ENCODE peak calls at places on chromosome 20, in ten cellular contexts. H is H1; R is ovary; F is left lung; A is H9; C is OCI-LY7; E is GM23338; O is CD4-positive, alpha-beta memory T cell; U is heart left ventricle; B is CD8-positive, alpha-beta memory T cell. N is an unnamed sample.

GRCh38 chr20:48455606-48456360 is 372.0 kb downstream of the PREX1 start:
- DNase-seq in C (no peak), A (no peak), F (no peak), O (no peak), H (no peak), U (no peak), E (no peak), R (no peak), B (no peak), N (no peak)

GRCh38 chr20:58054744-58055373 is 173.6 kb downstream of the ANKRD60 start:
- DNase-seq in U (no peak), A (peak), B (no peak), C (no peak), E (peak), R (peak), H (no peak), F (no peak), O (no peak), N (no peak)

GRCh38 chr20:1062334-1063015 is 55.9 kb upstream of the PSMF1 start:
- DNase-seq in F (no peak), C (no peak), B (no peak), R (no peak), O (no peak), U (no peak), E (peak), A (no peak), H (no peak), N (no peak)

GRCh38 chr20:33645072-33645358 is 17.1 kb upstream of the C20orf144 start:
- DNase-seq in R (no peak), A (no peak), B (no peak), C (no peak), H (no peak), E (no peak), U (no peak), O (no peak), F (no peak), N (no peak)

GRCh38 chr20:52275243-52275817 is 83.8 kb upstream of the ZFP64 start:
- DNase-seq in O (no peak), F (no peak), B (no peak), C (no peak), A (no peak), H (no peak), R (no peak), E (no peak), U (no peak), N (no peak)

GRCh38 chr20:3966571-3966970 is 48.8 kb downstream of the RNF24 start:
- DNase-seq in H (no peak), B (no peak), U (no peak), O (no peak), F (no peak), C (no peak), A (no peak), R (no peak), E (no peak), N (no peak)

GRCh38 chr20:44850272-44850671 is 35.2 kb upstream of the YWHAB start:
- DNase-seq in B (no peak), A (no peak), O (no peak), U (no peak), H (no peak), E (no peak), F (no peak), R (no peak), C (no peak), N (no peak)

GRCh38 chr20:48658505-48658904 is 169.3 kb downstream of the PREX1 start:
- DNase-seq in E (no peak), H (no peak), O (no peak), B (no peak), C (no peak), F (no peak), U (no peak), R (no peak), A (no peak), N (no peak)

GRCh38 chr20:63572788-63573738 is 976 bp downstream of the HELZ2 start:
- DNase-seq in O (peak), E (peak), R (no peak), U (no peak), F (no peak), A (peak), H (no peak), C (no peak), B (no peak), N (no peak)

GRCh38 chr20:8299921-8300320 is 167.9 kb downstream of the PLCB1 start:
- DNase-seq in U (no peak), A (no peak), H (no peak), O (no peak), C (no peak), B (no peak), E (no peak), F (no peak), R (no peak), N (no peak)

GRCh38 chr20:62156592-62157386 is 13.2 kb downstream of the SS18L1 start:
- DNase-seq in C (peak), U (peak), B (peak), E (peak), H (no peak), R (peak), F (peak), A (peak), O (peak), N (peak)

GRCh38 chr20:21436186-21436585 is 38.9 kb upstream of the NKX2-4 start:
- DNase-seq in U (no peak), O (no peak), C (no peak), A (no peak), B (no peak), H (no peak), F (no peak), E (no peak), R (no peak), N (no peak)

GRCh38 chr20:17445561-17445960 is 85.6 kb downstream of the BFSP1 start:
- DNase-seq in E (no peak), O (no peak), F (no peak), H (no peak), U (no peak), R (peak), B (no peak), C (no peak), A (no peak), N (no peak)

GRCh38 chr20:34703573-34704176 is 469 bp upstream of the TP53INP2 start:
- DNase-seq in H (no peak), B (no peak), C (peak), O (no peak), F (no peak), A (no peak), U (peak), R (no peak), E (peak), N (peak)

GRCh38 chr20:31841928-31842327 is 3.5 kb downstream of the FOXS1 start:
- DNase-seq in O (no peak), B (no peak), F (no peak), H (no peak), R (peak), C (no peak), U (no peak), A (no peak), E (no peak), N (peak)

GRCh38 chr20:57991211-57991841 is 237.1 kb downstream of the ANKRD60 start:
- DNase-seq in C (no peak), U (no peak), A (no peak), O (no peak), R (no peak), H (peak), E (no peak), B (no peak), F (no peak), N (peak)

GRCh38 chr20:3687655-3688054 is 5.8 kb upstream of the ADAM33 start:
- DNase-seq in A (no peak), F (no peak), R (no peak), E (peak), B (no peak), H (no peak), C (no peak), U (no peak), O (no peak), N (no peak)

GRCh38 chr20:46070215-46070910 is 19.4 kb downstream of the NCOA5 start:
- DNase-seq in A (no peak), C (no peak), R (no peak), O (no peak), B (no peak), F (no peak), U (no peak), H (no peak), E (no peak), N (no peak)

GRCh38 chr20:3828798-3829197 is 8.5 kb downstream of the AP5S1 start:
- DNase-seq in H (no peak), A (no peak), B (no peak), U (no peak), O (no peak), R (no peak), F (no peak), E (no peak), C (no peak), N (no peak)

GRCh38 chr20:24392612-24393011 is 76.8 kb upstream of the SYNDIG1 start:
- DNase-seq in O (no peak), R (no peak), U (no peak), A (peak), E (no peak), B (no peak), F (no peak), H (no peak), C (no peak), N (no peak)

GRCh38 chr20:6471110-6471647 is 296.3 kb upstream of the BMP2 start:
- DNase-seq in C (no peak), A (no peak), U (no peak), E (no peak), B (no peak), F (no peak), H (no peak), R (no peak), O (no peak), N (no peak)

GRCh38 chr20:2139736-2140135 is 38.1 kb downstream of the STK35 start:
- DNase-seq in B (no peak), U (no peak), H (no peak), R (no peak), O (no peak), A (no peak), F (no peak), C (no peak), E (no peak), N (no peak)

GRCh38 chr20:2139250-2139649 is 37.6 kb downstream of the STK35 start:
- DNase-seq in O (no peak), R (no peak), E (no peak), B (no peak), C (no peak), A (no peak), F (no peak), U (no peak), H (no peak), N (no peak)

GRCh38 chr20:2135018-2135417 is 33.4 kb downstream of the STK35 start:
- DNase-seq in O (no peak), E (no peak), B (no peak), A (no peak), U (no peak), R (no peak), C (no peak), F (no peak), H (no peak), N (no peak)

GRCh38 chr20:2136275-2136674 is 34.6 kb downstream of the STK35 start:
- DNase-seq in O (no peak), B (no peak), F (no peak), A (no peak), C (no peak), E (no peak), H (no peak), U (no peak), R (no peak), N (no peak)

GRCh38 chr20:2137552-2138201 is 36.0 kb downstream of the STK35 start:
- DNase-seq in F (no peak), C (no peak), R (no peak), U (no peak), O (no peak), E (no peak), B (no peak), A (no peak), H (no peak), N (no peak)
- H3K27ac ChIP-seq in F (no peak), C (no peak), R (no peak), U (peak), O (no peak), E (no peak), B (no peak), A (no peak), H (no peak), N (no peak)

GRCh38 chr20:19253316-19253715 is 40.9 kb downstream of the SLC24A3 start:
- DNase-seq in F (no peak), C (no peak), A (no peak), R (no peak), E (no peak), B (no peak), U (no peak), H (no peak), O (no peak), N (no peak)

GRCh38 chr20:19251506-19251905 is 39.1 kb downstream of the SLC24A3 start:
- DNase-seq in E (no peak), R (no peak), H (no peak), F (no peak), B (no peak), U (no peak), A (no peak), O (no peak), C (no peak), N (no peak)

GRCh38 chr20:19254086-19254821 is 41.8 kb downstream of the SLC24A3 start:
- DNase-seq in E (no peak), C (no peak), B (no peak), A (no peak), O (no peak), F (no peak), R (no peak), H (no peak), U (no peak), N (no peak)

GRCh38 chr20:19251958-19252669 is 39.7 kb downstream of the SLC24A3 start:
- DNase-seq in F (no peak), R (no peak), A (no peak), O (no peak), B (no peak), H (no peak), U (no peak), E (no peak), C (no peak), N (no peak)

DNA sequence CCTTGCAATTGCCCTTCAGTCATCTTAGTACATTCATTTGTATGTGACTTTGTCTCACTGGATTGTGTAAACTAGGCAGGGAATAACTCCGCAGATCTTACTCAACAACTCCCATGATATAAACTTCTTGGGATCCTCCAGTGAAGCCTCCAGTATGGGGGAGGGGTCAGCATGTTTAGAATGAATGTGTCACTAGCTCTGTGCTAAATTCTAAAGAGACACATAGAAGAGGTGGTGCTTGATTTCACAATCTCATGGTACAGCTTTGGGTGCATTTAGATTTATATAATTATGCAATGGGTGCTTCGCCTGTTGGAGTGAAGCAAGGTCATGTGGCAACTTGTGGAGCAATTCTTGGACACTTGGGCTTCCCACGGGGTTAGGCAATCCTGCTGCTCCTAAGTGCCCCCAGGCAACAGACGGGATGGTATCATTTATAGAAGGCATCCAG is 40.3 kb downstream of the SLC24A3 start:
- DNase-seq in U (no peak), B (no peak), O (no peak), C (no peak), F (no peak), R (no peak), A (no peak), H (no peak), E (no peak), N (no peak)
- H3K27ac ChIP-seq in U (no peak), B (no peak), O (no peak), C (no peak), F (peak), R (no peak), A (no peak), H (no peak), E (no peak), N (no peak)

DNA sequence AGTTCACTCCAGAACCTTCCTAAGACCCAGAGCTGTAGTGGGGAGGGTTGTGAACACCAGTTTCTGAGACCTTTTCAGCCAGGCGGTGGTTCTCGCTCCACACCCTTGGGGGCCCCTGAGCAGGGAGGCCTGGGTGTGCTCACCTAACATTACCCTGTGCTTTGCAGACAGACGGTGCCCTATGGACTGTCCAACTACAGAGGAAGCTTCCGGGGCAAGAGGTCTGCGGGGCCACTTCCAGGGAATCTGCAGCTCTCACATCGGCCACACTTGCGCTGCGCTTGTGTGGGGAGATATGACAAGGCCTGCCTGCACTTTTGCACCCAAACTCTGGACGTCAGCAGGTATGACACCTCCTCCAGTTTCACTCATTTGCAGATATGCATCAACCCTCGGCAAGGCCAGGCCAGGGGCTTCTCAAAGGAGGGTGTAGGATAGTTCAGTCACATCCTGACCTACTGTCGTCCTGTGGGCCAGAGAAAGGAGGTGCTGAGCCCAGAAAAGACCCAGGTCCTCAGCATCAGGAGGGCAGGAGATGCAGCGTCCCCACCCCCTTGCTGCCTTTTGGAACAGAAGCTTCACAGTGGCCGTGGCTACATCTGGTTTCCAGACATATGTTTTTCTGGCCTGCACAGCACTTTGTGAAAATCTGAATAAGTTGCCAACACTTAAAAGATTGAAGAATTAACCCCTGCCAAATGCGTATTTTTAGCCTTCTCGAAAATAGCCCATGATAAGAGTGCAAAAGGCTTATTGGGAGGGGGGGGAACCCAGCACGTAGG is 20.6 kb downstream of the EDN3 start:
- DNase-seq in B (no peak), A (no peak), R (no peak), C (no peak), E (no peak), O (no peak), U (no peak), H (no peak), F (no peak), N (no peak)
- H3K27ac ChIP-seq in B (no peak), A (no peak), R (no peak), C (no peak), E (no peak), O (no peak), U (no peak), H (no peak), F (no peak), N (no peak)

GRCh38 chr20:53960586-53961386 is 109.6 kb downstream of the BCAS1 start:
- DNase-seq in R (no peak), A (no peak), H (no peak), B (no peak), U (no peak), F (no peak), E (no peak), O (no peak), C (no peak), N (no peak)
- H3K27ac ChIP-seq in R (no peak), A (no peak), H (no peak), B (no peak), U (no peak), F (no peak), E (no peak), O (no peak), C (no peak), N (no peak)

DNA sequence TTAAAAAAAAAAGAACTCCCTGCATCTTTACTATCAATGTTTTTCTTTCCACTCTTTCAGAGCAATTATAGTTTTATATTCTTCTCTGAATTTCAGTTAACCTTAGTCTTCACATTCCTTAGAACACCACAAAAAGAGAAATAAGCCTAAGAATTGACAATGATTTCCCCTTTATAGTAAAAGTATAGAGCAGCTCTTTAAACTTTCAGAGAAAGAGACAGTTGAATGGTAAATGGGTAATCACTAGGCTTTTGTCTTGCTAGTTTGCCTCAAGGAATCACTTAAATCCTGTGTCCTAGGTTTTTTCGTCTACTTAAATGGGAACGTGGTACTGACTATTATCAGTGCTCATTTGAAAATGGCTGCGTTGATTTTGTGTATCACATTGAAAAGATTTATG is 31.8 kb downstream of the SLX4IP start:
- DNase-seq in H (no peak), C (no peak), O (no peak), E (peak), A (no peak), R (no peak), F (no peak), B (no peak), U (no peak), N (no peak)
- H3K27ac ChIP-seq in H (no peak), C (no peak), O (no peak), E (peak), A (peak), R (peak), F (peak), B (no peak), U (peak), N (no peak)